ENCODE peak calls at places on chromosomes 16 and 17, in ten cellular contexts. N is Daoy; D is NCI-H345; M is activated naive CD4-positive, alpha-beta T cell treated with anti-CD3 and anti-CD28 coated beads for 36 hours; J is MCF 10A; V is GOT3; P is SK-MEL-5; U is neural progenitor cell; Z is RWPE1; A is mucosa of descending colon. O is an unnamed sample.

GRCh38 chr17:30345089-30345433 is 11.2 kb upstream of the TMIGD1 start:
- DNase-seq in N (no peak), D (no peak), M (no peak), J (no peak), V (no peak), P (no peak), U (no peak), Z (no peak), A (no peak), O (no peak)

GRCh38 chr17:50511058-50511457 is 2.8 kb downstream of the MYCBPAP start:
- DNase-seq in N (no peak), D (no peak), M (peak; percentile 80), J (no peak), V (no peak), P (no peak), U (no peak), Z (no peak), A (no peak), O (no peak)

GRCh38 chr16:19609359-19609758 is 53.9 kb downstream of the VPS35L start:
- DNase-seq in N (no peak), D (no peak), M (no peak), J (no peak), V (no peak), P (no peak), U (no peak), Z (no peak), A (no peak), O (no peak)

GRCh38 chr17:29090746-29091395 is 47.9 kb downstream of the PIPOX start:
- DNase-seq in N (no peak), D (no peak), M (no peak), J (no peak), V (no peak), P (no peak), U (peak; percentile 48), Z (no peak), A (no peak), O (peak; percentile 55)

GRCh38 chr17:45150911-45151809 is 2.9 kb downstream of the HEXIM1 start:
- DNase-seq in N (no peak), D (no peak), M (no peak), J (no peak), V (no peak), P (no peak), U (no peak), Z (no peak), A (no peak), O (peak; percentile 30)

GRCh38 chr17:63470116-63470515 is 6.7 kb upstream of the ACE start:
- DNase-seq in N (no peak), D (no peak), M (no peak), J (no peak), V (no peak), P (no peak), U (no peak), Z (no peak), A (no peak), O (peak; percentile 30)

GRCh38 chr16:6644916-6645315 is 687.7 kb upstream of the RBFOX1 start:
- DNase-seq in N (no peak), D (no peak), M (no peak), J (no peak), V (no peak), P (no peak), U (no peak), Z (no peak), A (no peak), O (peak; percentile 67)

GRCh38 chr17:43316522-43317142 is 82.2 kb upstream of the ARL4D start:
- DNase-seq in N (peak; percentile 30), D (no peak), M (peak; percentile 25), J (no peak), V (no peak), P (peak; percentile 17), U (peak; percentile 47), Z (no peak), A (no peak), O (no peak)

GRCh38 chr17:49604314-49604869 is 28.7 kb downstream of the NXPH3 start:
- DNase-seq in N (no peak), D (no peak), M (no peak), J (no peak), V (no peak), P (no peak), U (no peak), Z (no peak), A (no peak), O (no peak)

GRCh38 chr17:74296548-74296936 is 22.5 kb downstream of the DNAI2 start:
- DNase-seq in N (peak; percentile 82), D (peak; percentile 30), M (peak; percentile 48), J (peak; percentile 29), V (no peak), P (peak; percentile 93), U (peak; percentile 82), Z (no peak), A (peak; percentile 42), O (peak; percentile 78)

GRCh38 chr17:70558821-70559220 is 389.5 kb downstream of the KCNJ2 start:
- DNase-seq in N (no peak), D (no peak), M (no peak), J (no peak), V (no peak), P (no peak), U (no peak), Z (no peak), A (no peak), O (peak; percentile 9)

GRCh38 chr17:72184805-72185204 is 64.0 kb downstream of the SOX9 start:
- DNase-seq in N (no peak), D (no peak), M (no peak), J (no peak), V (no peak), P (no peak), U (no peak), Z (no peak), A (no peak), O (no peak)

GRCh38 chr17:4648741-4649140 is 7.3 kb upstream of the ALOX15 start:
- DNase-seq in N (no peak), D (peak; percentile 88), M (no peak), J (peak; percentile 11), V (no peak), P (no peak), U (no peak), Z (no peak), A (no peak), O (no peak)

GRCh38 chr16:66574081-66574480 is 5.2 kb upstream of the CMTM2 start:
- DNase-seq in N (no peak), D (no peak), M (no peak), J (no peak), V (no peak), P (no peak), U (no peak), Z (no peak), A (no peak), O (no peak)

GRCh38 chr16:66539628-66540469 is 10.1 kb downstream of the TK2 start:
- DNase-seq in N (peak; percentile 78), D (peak; percentile 17), M (no peak), J (no peak), V (no peak), P (no peak), U (no peak), Z (no peak), A (no peak), O (no peak)

GRCh38 chr17:7574176-7574953 is 5.1 kb upstream of the CD68 start:
- DNase-seq in N (no peak), D (no peak), M (no peak), J (no peak), V (no peak), P (no peak), U (no peak), Z (no peak), A (peak; percentile 7), O (peak; percentile 43)

GRCh38 chr16:2983706-2984136 is 3.5 kb upstream of the PKMYT1 start:
- DNase-seq in N (peak; percentile 88), D (peak; percentile 84), M (peak; percentile 81), J (peak; percentile 84), V (peak; percentile 52), P (peak; percentile 75), U (peak; percentile 91), Z (peak; percentile 89), A (peak; percentile 92), O (peak; percentile 84)

GRCh38 chr17:3812771-3813170 is 11.8 kb upstream of the ITGAE start:
- DNase-seq in N (no peak), D (no peak), M (no peak), J (no peak), V (no peak), P (no peak), U (no peak), Z (peak; percentile 11), A (no peak), O (no peak)

GRCh38 chr17:12821376-12821940 is 32.2 kb downstream of the ARHGAP44 start:
- DNase-seq in N (no peak), D (no peak), M (no peak), J (peak; percentile 43), V (no peak), P (no peak), U (no peak), Z (no peak), A (no peak), O (no peak)

GRCh38 chr17:3911271-3912053 is 4.8 kb downstream of the P2RX1 start:
- DNase-seq in N (no peak), D (peak; percentile 54), M (peak; percentile 94), J (no peak), V (no peak), P (no peak), U (no peak), Z (no peak), A (peak; percentile 60), O (peak; percentile 90)